ENCODE peak calls at places on chromosomes 6 and 20, in nine cellular contexts. A, R, Y, F, N, E, H, K and L are unnamed samples.

GRCh38 chr6:41664271-41664670 is 26.0 kb downstream of the MDFI start:
- DNase-seq in A (no peak), R (no peak), Y (no peak), F (no peak), N (no peak), E (no peak), H (no peak), K (no peak), L (no peak)

GRCh38 chr6:31769684-31770371 is 7.3 kb downstream of the VWA7 start:
- DNase-seq in A (no peak), R (peak; percentile 68), Y (peak; percentile 69), F (peak; percentile 53), N (peak; percentile 87), E (peak; percentile 91), H (peak; percentile 56), K (peak; percentile 88), L (peak; percentile 42)

GRCh38 chr6:112744827-112745226 is 397.7 kb downstream of the RFPL4B start:
- DNase-seq in A (no peak), R (no peak), Y (no peak), F (no peak), N (no peak), E (no peak), H (no peak), K (no peak), L (no peak)

GRCh38 chr20:43477634-43478033 is 19.9 kb downstream of the SRSF6 start:
- DNase-seq in A (no peak), R (no peak), Y (no peak), F (no peak), N (no peak), E (no peak), H (no peak), K (no peak), L (no peak)

GRCh38 chr20:50563133-50563944 is 53.2 kb downstream of the PTPN1 start:
- DNase-seq in A (no peak), R (peak; percentile 97), Y (no peak), F (no peak), N (no peak), E (no peak), H (no peak), K (no peak), L (no peak)

GRCh38 chr20:51487076-51487475 is 55.4 kb downstream of the NFATC2 start:
- DNase-seq in A (peak; percentile 37), R (no peak), Y (no peak), F (no peak), N (no peak), E (no peak), H (no peak), K (no peak), L (no peak)

GRCh38 chr6:43231053-43231452 is 1.8 kb upstream of the DNPH1 start:
- DNase-seq in A (peak; percentile 2), R (no peak), Y (no peak), F (no peak), N (no peak), E (no peak), H (no peak), K (no peak), L (no peak)

GRCh38 chr20:57194154-57194553 is 72.3 kb downstream of the BMP7 start:
- DNase-seq in A (no peak), R (no peak), Y (no peak), F (no peak), N (no peak), E (no peak), H (no peak), K (no peak), L (no peak)

GRCh38 chr6:159977242-159978214 is 8.6 kb downstream of the IGF2R start:
- DNase-seq in A (no peak), R (no peak), Y (no peak), F (no peak), N (peak; percentile 61), E (no peak), H (no peak), K (no peak), L (peak; percentile 26)

GRCh38 chr6:4102687-4103244 is 23.8 kb upstream of the FAM217A start:
- DNase-seq in A (no peak), R (no peak), Y (no peak), F (peak; percentile 58), N (no peak), E (no peak), H (no peak), K (no peak), L (peak; percentile 91)

GRCh38 chr6:29553268-29554057 is 6.1 kb downstream of the UBD start:
- DNase-seq in A (peak; percentile 66), R (no peak), Y (no peak), F (peak; percentile 11), N (peak; percentile 29), E (peak; percentile 73), H (peak; percentile 84), K (peak; percentile 85), L (no peak)

GRCh38 chr6:119158057-119158848 is 79.8 kb upstream of the FAM184A start:
- DNase-seq in A (no peak), R (no peak), Y (no peak), F (no peak), N (no peak), E (no peak), H (no peak), K (peak; percentile 57), L (no peak)

GRCh38 chr6:17474289-17474688 is 80.9 kb downstream of the CAP2 start:
- DNase-seq in A (no peak), R (no peak), Y (no peak), F (no peak), N (no peak), E (no peak), H (no peak), K (no peak), L (no peak)

GRCh38 chr6:135212020-135212806 is 31.1 kb downstream of the MYB start:
- DNase-seq in A (no peak), R (no peak), Y (no peak), F (no peak), N (peak; percentile 21), E (no peak), H (no peak), K (no peak), L (no peak)

GRCh38 chr6:70219943-70220613 is 82.8 kb downstream of the COL9A1 start:
- DNase-seq in A (no peak), R (no peak), Y (peak; percentile 23), F (no peak), N (no peak), E (no peak), H (no peak), K (no peak), L (no peak)

GRCh38 chr20:51542894-51543788 is 622 bp upstream of the NFATC2 start:
- DNase-seq in A (no peak), R (no peak), Y (no peak), F (no peak), N (no peak), E (peak; percentile 81), H (no peak), K (no peak), L (no peak)

GRCh38 chr20:63706852-63707557 is 771 bp downstream of the ARFRP1 start:
- DNase-seq in A (peak; percentile 72), R (no peak), Y (peak; percentile 84), F (no peak), N (peak; percentile 79), E (peak; percentile 81), H (peak; percentile 66), K (peak; percentile 70), L (no peak)

GRCh38 chr6:123616942-123617341 is 19.8 kb downstream of the TRDN start:
- DNase-seq in A (no peak), R (peak; percentile 6), Y (no peak), F (no peak), N (no peak), E (no peak), H (no peak), K (no peak), L (no peak)

GRCh38 chr6:111666812-111667211 is 61.1 kb upstream of the TRAF3IP2 start:
- DNase-seq in A (no peak), R (no peak), Y (no peak), F (no peak), N (no peak), E (no peak), H (no peak), K (no peak), L (no peak)

GRCh38 chr6:110693296-110693695 is 122.0 kb downstream of the CDK19 start:
- DNase-seq in A (no peak), R (no peak), Y (no peak), F (no peak), N (no peak), E (no peak), H (no peak), K (no peak), L (no peak)

GRCh38 chr6:31822038-31822821 is 5.3 kb upstream of the HSPA1B start:
- DNase-seq in A (peak; percentile 91), R (no peak), Y (peak; percentile 77), F (peak; percentile 35), N (peak; percentile 68), E (peak; percentile 85), H (peak; percentile 31), K (peak; percentile 86), L (peak; percentile 36)

GRCh38 chr6:156256161-156256560 is 521.0 kb upstream of the ARID1B start:
- DNase-seq in A (no peak), R (no peak), Y (no peak), F (no peak), N (no peak), E (peak; percentile 65), H (no peak), K (no peak), L (no peak)

GRCh38 chr6:33313709-33314514 is at the start of gene TAPBP:
- DNase-seq in A (peak; percentile 78), R (peak; percentile 51), Y (peak; percentile 62), F (no peak), N (peak; percentile 68), E (peak; percentile 92), H (peak; percentile 43), K (peak; percentile 72), L (peak; percentile 18)

GRCh38 chr20:63451821-63452220 is 20.6 kb downstream of the KCNQ2 start:
- DNase-seq in A (no peak), R (no peak), Y (no peak), F (no peak), N (no peak), E (no peak), H (no peak), K (no peak), L (no peak)

GRCh38 chr6:16776394-16777017 is 15.2 kb upstream of the ATXN1 start:
- DNase-seq in A (no peak), R (no peak), Y (no peak), F (no peak), N (no peak), E (no peak), H (no peak), K (no peak), L (no peak)

GRCh38 chr6:129608886-129609540 is 101.0 kb downstream of the ARHGAP18 start:
- DNase-seq in A (no peak), R (no peak), Y (no peak), F (peak; percentile 70), N (no peak), E (no peak), H (no peak), K (no peak), L (no peak)